ENCODE peak calls at places on chromosomes 7 and 10, in four cellular contexts. Z is stimulated activated CD8-positive, alpha-beta memory T cell treated with anti-CD3 and anti-CD28 coated beads, Interleukin-15, amount 100 ng/mL, for 24 hours; N is ureter; K is GM10248. A is an unnamed sample.
A peak's percentile ranks its signal among the peaks of the same experiment; 100 is the strongest.

GRCh38 chr7:116652793-116653192 is 19.2 kb upstream of the MET start:
- DNase-seq in Z (no peak), N (no peak), K (no peak), A (no peak)

GRCh38 chr10:50395279-50395678 is 144.0 kb upstream of the ASAH2 start:
- DNase-seq in Z (no peak), N (no peak), K (no peak), A (no peak)

GRCh38 chr10:33341638-33342037 is 7.2 kb upstream of the NRP1 start:
- DNase-seq in Z (no peak), N (no peak), K (no peak), A (no peak)

GRCh38 chr7:2761131-2761624 is 73.2 kb downstream of the AMZ1 start:
- DNase-seq in Z (no peak), N (no peak), K (no peak), A (no peak)

GRCh38 chr7:81715984-81716588 is 53.8 kb downstream of the HGF start:
- DNase-seq in Z (no peak), N (no peak), K (no peak), A (no peak)

GRCh38 chr7:24573008-24573553 is at the start of gene PALS2:
- DNase-seq in Z (peak; percentile 53), N (peak; percentile 65), K (peak; percentile 89), A (peak; percentile 92)

GRCh38 chr7:18978108-18978495 is 139.3 kb downstream of the TWIST1 start:
- DNase-seq in Z (no peak), N (no peak), K (no peak), A (no peak)

GRCh38 chr10:102752934-102753664 is 9.4 kb downstream of the WBP1L start:
- DNase-seq in Z (no peak), N (no peak), K (peak; percentile 36), A (peak; percentile 21)

GRCh38 chr7:158192184-158192835 is 395.3 kb downstream of the PTPRN2 start:
- DNase-seq in Z (no peak), N (no peak), K (no peak), A (no peak)

GRCh38 chr10:47290338-47290737 is 9.7 kb upstream of the GDF10 start:
- DNase-seq in Z (no peak), N (no peak), K (no peak), A (no peak)

GRCh38 chr10:7411671-7412481 is 1.0 kb upstream of the SFMBT2 start:
- DNase-seq in Z (no peak), N (no peak), K (peak; percentile 34), A (no peak)

GRCh38 chr10:29766753-29767152 is 132.0 kb upstream of the SVIL start:
- DNase-seq in Z (no peak), N (no peak), K (no peak), A (no peak)

GRCh38 chr10:36621346-36621745 is 504.1 kb upstream of the ANKRD30A start:
- DNase-seq in Z (no peak), N (no peak), K (no peak), A (no peak)

GRCh38 chr7:30841801-30842541 is 69.7 kb upstream of the AQP1 start:
- DNase-seq in Z (no peak), N (no peak), K (no peak), A (no peak)

GRCh38 chr7:150435390-150436073 is 14.9 kb upstream of the GIMAP8 start:
- DNase-seq in Z (no peak), N (no peak), K (peak; percentile 84), A (peak; percentile 84)

GRCh38 chr7:29046978-29047377 is 88.8 kb upstream of the TRIL start:
- DNase-seq in Z (no peak), N (no peak), K (no peak), A (no peak)

GRCh38 chr10:111338798-111339197 is 262.0 kb downstream of the ADRA2A start:
- DNase-seq in Z (no peak), N (no peak), K (peak; percentile 3), A (peak; percentile 3)

GRCh38 chr7:128210590-128211570 is 30.2 kb upstream of the LEP start:
- DNase-seq in Z (no peak), N (no peak), K (no peak), A (no peak)

GRCh38 chr7:78232806-78233205 is 434.2 kb downstream of the PHTF2 start:
- DNase-seq in Z (no peak), N (no peak), K (no peak), A (no peak)

GRCh38 chr7:73556208-73557107 is 1.0 kb downstream of the BCL7B start:
- DNase-seq in Z (no peak), N (no peak), K (no peak), A (no peak)

GRCh38 chr7:27133409-27134157 is 3.0 kb upstream of the HOXA4 start:
- DNase-seq in Z (no peak), N (no peak), K (no peak), A (no peak)

GRCh38 chr7:105637755-105638154 is 56.5 kb upstream of the EFCAB10 start:
- DNase-seq in Z (no peak), N (no peak), K (no peak), A (no peak)

GRCh38 chr10:95796504-95796903 is 40.5 kb downstream of the ENTPD1 start:
- DNase-seq in Z (no peak), N (no peak), K (no peak), A (no peak)

GRCh38 chr10:62038609-62039190 is 137.2 kb downstream of the ARID5B start:
- DNase-seq in Z (no peak), N (peak; percentile 80), K (peak; percentile 63), A (peak; percentile 71)

GRCh38 chr7:94908204-94909022 is 1.0 kb downstream of the PPP1R9A start:
- DNase-seq in Z (no peak), N (no peak), K (peak; percentile 10), A (no peak)

A was measured in germinal center.